ENCODE peak calls at places on chromosomes 11 and 22, in eight cellular contexts. Q, E, L, O, M, I, H and B are unnamed samples.

GRCh38 chr11:9004310-9004945 is 627 bp upstream of the NRIP3 start:
- DNase-seq in Q (no peak), E (peak; percentile 7), L (no peak), O (no peak), M (no peak), I (no peak), H (peak; percentile 83), B (no peak)

GRCh38 chr11:68383976-68384501 is 71.6 kb downstream of the LRP5 start:
- DNase-seq in Q (peak; percentile 79), E (peak; percentile 51), L (peak; percentile 56), O (no peak), M (no peak), I (peak; percentile 51), H (peak; percentile 61), B (no peak)

GRCh38 chr11:130071211-130071712 is 1.6 kb downstream of the APLP2 start:
- DNase-seq in Q (no peak), E (peak; percentile 58), L (peak; percentile 21), O (no peak), M (no peak), I (no peak), H (no peak), B (no peak)

GRCh38 chr11:22920939-22921565 is 60.8 kb upstream of the CCDC179 start:
- DNase-seq in Q (peak; percentile 23), E (peak; percentile 53), L (peak; percentile 42), O (peak; percentile 3), M (no peak), I (peak; percentile 70), H (no peak), B (peak; percentile 48)

GRCh38 chr11:40924915-40925314 is 534.5 kb downstream of the LRRC4C start:
- DNase-seq in Q (no peak), E (no peak), L (no peak), O (no peak), M (no peak), I (no peak), H (no peak), B (no peak)

GRCh38 chr11:33829430-33830141 is 55.3 kb upstream of the FBXO3 start:
- DNase-seq in Q (peak; percentile 68), E (peak; percentile 74), L (peak; percentile 51), O (peak; percentile 11), M (no peak), I (peak; percentile 70), H (no peak), B (peak; percentile 58)

GRCh38 chr11:123159146-123159857 is 35.7 kb downstream of the CLMP start:
- DNase-seq in Q (no peak), E (no peak), L (no peak), O (no peak), M (no peak), I (no peak), H (no peak), B (no peak)

GRCh38 chr11:62574363-62575057 is 819 bp upstream of the EEF1G start:
- DNase-seq in Q (peak; percentile 50), E (peak; percentile 72), L (peak; percentile 36), O (no peak), M (no peak), I (no peak), H (peak; percentile 90), B (no peak)

GRCh38 chr11:117996058-117996457 is 9.9 kb downstream of the IL10RA start:
- DNase-seq in Q (no peak), E (no peak), L (no peak), O (no peak), M (no peak), I (no peak), H (peak; percentile 69), B (no peak)

GRCh38 chr11:44680982-44681597 is 45.7 kb upstream of the TSPAN18 start:
- DNase-seq in Q (no peak), E (no peak), L (no peak), O (no peak), M (no peak), I (no peak), H (no peak), B (peak; percentile 54)

GRCh38 chr11:44627911-44628729 is 62.7 kb downstream of the CD82 start:
- DNase-seq in Q (peak; percentile 60), E (no peak), L (no peak), O (no peak), M (no peak), I (no peak), H (peak; percentile 72), B (no peak)

GRCh38 chr11:22194907-22195306 is 2.0 kb downstream of the ANO5 start:
- DNase-seq in Q (no peak), E (no peak), L (no peak), O (no peak), M (no peak), I (no peak), H (no peak), B (no peak)

GRCh38 chr22:38088723-38089473 is 4.9 kb upstream of the SLC16A8 start:
- DNase-seq in Q (no peak), E (no peak), L (no peak), O (no peak), M (no peak), I (no peak), H (no peak), B (no peak)

GRCh38 chr11:91396243-91397133 is 828.1 kb upstream of the FAT3 start:
- DNase-seq in Q (no peak), E (no peak), L (no peak), O (no peak), M (no peak), I (peak; percentile 28), H (no peak), B (no peak)

GRCh38 chr11:129935723-129936122 is 40.3 kb upstream of the NFRKB start:
- DNase-seq in Q (no peak), E (no peak), L (no peak), O (no peak), M (no peak), I (no peak), H (no peak), B (no peak)

GRCh38 chr22:27534720-27535125 is 266.8 kb downstream of the MN1 start:
- DNase-seq in Q (no peak), E (no peak), L (no peak), O (peak; percentile 36), M (no peak), I (peak; percentile 67), H (peak; percentile 11), B (no peak)
- TF ChIP-seq CTCF in Q (no peak), E (no peak), L (no peak), O (no peak), M (no peak), I (no peak), H (no peak), B (no peak)

GRCh38 chr22:30865656-30866055 is 102.9 kb downstream of the MORC2 start:
- DNase-seq in Q (no peak), E (no peak), L (no peak), O (no peak), M (no peak), I (no peak), H (peak; percentile 42), B (no peak)

GRCh38 chr22:30866216-30866615 is 102.4 kb downstream of the MORC2 start:
- DNase-seq in Q (no peak), E (no peak), L (no peak), O (no peak), M (no peak), I (no peak), H (no peak), B (no peak)

GRCh38 chr22:30867746-30868662 is 100.6 kb downstream of the MORC2 start:
- DNase-seq in Q (no peak), E (no peak), L (no peak), O (no peak), M (no peak), I (no peak), H (peak; percentile 43), B (no peak)

GRCh38 chr22:30868663-30869385 is 99.8 kb downstream of the MORC2 start:
- DNase-seq in Q (no peak), E (no peak), L (no peak), O (no peak), M (no peak), I (peak; percentile 37), H (no peak), B (no peak)

GRCh38 chr22:30866811-30867271 is 101.7 kb downstream of the MORC2 start:
- DNase-seq in Q (no peak), E (peak; percentile 14), L (peak; percentile 9), O (no peak), M (no peak), I (no peak), H (no peak), B (no peak)
- TF ChIP-seq CTCF in Q (no peak), E (peak; percentile 23), L (peak; percentile 37), O (no peak), M (no peak), I (peak; percentile 46), H (no peak), B (peak; percentile 48)

GRCh38 chr11:76209956-76210885 is 3.9 kb upstream of the WNT11 start:
- DNase-seq in Q (peak; percentile 69), E (peak; percentile 70), L (no peak), O (no peak), M (no peak), I (peak; percentile 26), H (peak; percentile 80), B (no peak)
- TF ChIP-seq CTCF in Q (no peak), E (no peak), L (no peak), O (no peak), M (no peak), I (no peak), H (no peak), B (no peak)

GRCh38 chr11:810040-810567 is 337 bp downstream of the RPLP2 start:
- DNase-seq in Q (no peak), E (no peak), L (no peak), O (no peak), M (no peak), I (no peak), H (no peak), B (no peak)
- TF ChIP-seq CTCF in Q (no peak), E (no peak), L (no peak), O (no peak), M (peak; percentile 21), I (no peak), H (peak; percentile 4), B (no peak)

DNA sequence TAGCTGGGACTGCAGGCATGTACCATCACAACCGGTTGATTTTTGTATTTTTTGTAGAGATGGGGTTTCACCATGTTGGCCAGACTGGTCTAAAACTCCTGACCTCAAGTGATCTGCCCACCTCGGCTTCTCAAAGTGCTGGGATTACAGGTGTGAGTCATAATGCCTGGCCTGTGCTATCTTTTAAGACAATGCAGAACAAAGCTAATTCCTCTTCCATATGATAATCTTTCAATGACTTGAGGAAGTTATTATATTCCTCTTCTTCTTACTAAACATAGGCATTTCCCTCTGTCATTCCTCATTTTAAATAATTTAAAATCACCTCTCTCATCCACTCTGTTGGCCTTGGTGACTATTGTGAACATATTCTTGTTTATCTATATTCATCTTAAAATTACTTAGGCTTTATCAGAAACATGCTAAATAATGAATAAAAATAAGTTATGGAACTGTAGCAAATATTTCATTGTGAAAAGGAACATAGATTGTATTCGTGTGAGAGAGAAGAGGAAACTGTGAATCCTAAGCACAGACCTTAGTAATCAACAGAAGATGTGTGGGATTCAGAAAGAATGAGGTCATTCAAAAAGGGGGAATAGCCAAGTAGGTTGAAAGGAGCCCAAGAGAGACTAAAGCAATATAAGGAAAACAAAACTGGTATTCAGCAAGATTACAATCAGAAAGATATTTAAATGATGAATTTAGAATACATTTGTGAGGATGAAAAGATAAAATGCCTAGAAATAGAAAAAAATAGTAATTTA is 269.4 kb downstream of the TTC28 start:
- DNase-seq in Q (no peak), E (no peak), L (no peak), O (no peak), M (no peak), I (peak; percentile 7), H (no peak), B (no peak)
- TF ChIP-seq CTCF in Q (no peak), E (no peak), L (no peak), O (no peak), M (no peak), I (no peak), H (no peak), B (no peak)

GRCh38 chr11:119100246-119100959 is 1.2 kb downstream of the DPAGT1 start:
- DNase-seq in Q (no peak), E (peak; percentile 68), L (no peak), O (no peak), M (no peak), I (peak; percentile 34), H (peak; percentile 67), B (no peak)
- TF ChIP-seq CTCF in Q (peak; percentile 29), E (peak; percentile 40), L (peak; percentile 84), O (peak; percentile 62), M (peak; percentile 10), I (peak; percentile 65), H (no peak), B (peak; percentile 70)